ENCODE peak calls at places on chromosomes 12 and 14, in ten cellular contexts. Z, J, A, X, L, N, U, M, P and E are unnamed samples.

GRCh38 chr14:68784298-68784910 is 8.5 kb downstream of the ZFP36L1 start:
- DNase-seq in J (no peak), X (no peak), Z (peak; percentile 51), P (no peak), A (no peak), L (no peak), U (peak; percentile 94), N (no peak), M (no peak), E (peak; percentile 96)

GRCh38 chr12:6418796-6419195 is 26.0 kb upstream of the CD27 start:
- DNase-seq in U (no peak), J (no peak), Z (no peak), M (no peak), A (no peak), N (no peak), X (no peak), L (no peak), P (no peak), E (no peak)

GRCh38 chr14:100666851-100667250 is 59.8 kb upstream of the DLK1 start:
- DNase-seq in P (no peak), N (no peak), M (no peak), A (peak; percentile 8), X (no peak), Z (no peak), L (no peak), U (no peak), J (no peak), E (no peak)

GRCh38 chr14:96130391-96130790 is 74.2 kb upstream of the BDKRB2 start:
- DNase-seq in U (no peak), P (no peak), X (no peak), M (no peak), J (no peak), N (no peak), Z (no peak), L (no peak), A (no peak), E (no peak)

GRCh38 chr14:61330511-61330910 is 9.1 kb downstream of the PRKCH start:
- DNase-seq in J (no peak), X (no peak), U (no peak), Z (no peak), M (no peak), A (no peak), P (no peak), L (no peak), N (no peak), E (no peak)

GRCh38 chr12:89693639-89694202 is 14.9 kb downstream of the ATP2B1 start:
- DNase-seq in U (peak; percentile 77), P (no peak), A (no peak), L (no peak), Z (no peak), M (no peak), X (no peak), J (no peak), N (no peak), E (peak; percentile 63)

GRCh38 chr12:68796399-68796798 is 11.6 kb upstream of the MDM2 start:
- DNase-seq in U (no peak), M (no peak), X (no peak), L (no peak), N (no peak), Z (no peak), J (no peak), P (no peak), A (no peak), E (no peak)

GRCh38 chr14:74571901-74572828 is 39.9 kb downstream of the LTBP2 start:
- DNase-seq in M (no peak), Z (no peak), U (peak; percentile 98), X (no peak), N (peak; percentile 2), A (peak; percentile 51), P (peak; percentile 58), L (peak; percentile 35), J (no peak), E (peak; percentile 95)

GRCh38 chr14:52043690-52044089 is 25.2 kb downstream of the NID2 start:
- DNase-seq in X (no peak), Z (peak; percentile 54), M (peak; percentile 55), J (peak; percentile 30), N (no peak), L (peak; percentile 3), A (no peak), P (no peak), U (no peak), E (no peak)

GRCh38 chr14:70186826-70187483 is 1.8 kb downstream of the SLC8A3 start:
- DNase-seq in M (no peak), Z (no peak), X (no peak), L (no peak), P (no peak), A (peak; percentile 80), J (no peak), N (no peak), U (no peak), E (no peak)

GRCh38 chr12:93569656-93570551 is 2.6 kb upstream of the SOCS2 start:
- DNase-seq in A (peak; percentile 90), P (peak; percentile 82), J (peak; percentile 79), N (peak; percentile 83), U (peak; percentile 54), X (peak; percentile 73), L (no peak), M (peak; percentile 88), Z (peak; percentile 90), E (no peak)